ENCODE peak calls at places on chromosomes 6 and 20, in five cellular contexts. N, B, T, E and D are unnamed samples.

GRCh38 chr20:2340136-2340535 is 40.6 kb upstream of the TGM6 start:
- DNase-seq in B (no peak), N (no peak), T (no peak), E (no peak), D (no peak)

GRCh38 chr6:37038297-37039198 is 33.1 kb downstream of the FGD2 start:
- DNase-seq in N (no peak), T (peak), B (no peak), E (no peak), D (no peak)

GRCh38 chr6:109949281-109950065 is 28.6 kb upstream of the GPR6 start:
- DNase-seq in B (no peak), N (no peak), E (no peak), T (no peak), D (no peak)

GRCh38 chr6:160795716-160796115 is 93.7 kb downstream of the PLG start:
- DNase-seq in T (no peak), B (no peak), E (peak), N (no peak), D (peak)

GRCh38 chr6:154482858-154483257 is 27.6 kb downstream of the CNKSR3 start:
- DNase-seq in E (peak), N (no peak), T (no peak), B (no peak), D (no peak)

GRCh38 chr6:85684125-85684808 is 41.6 kb upstream of the SYNCRIP start:
- DNase-seq in B (no peak), E (no peak), T (no peak), N (no peak), D (no peak)

GRCh38 chr6:146543940-146544661 is 468 bp downstream of the RAB32 start:
- DNase-seq in T (peak), B (no peak), E (peak), N (peak), D (no peak)

GRCh38 chr20:44247676-44248419 is 740 bp downstream of the GDAP1L1 start:
- DNase-seq in E (peak), T (no peak), B (peak), N (no peak), D (no peak)

GRCh38 chr20:19176483-19176882 is 36.0 kb upstream of the SLC24A3 start:
- DNase-seq in E (no peak), B (no peak), N (no peak), T (no peak), D (no peak)

GRCh38 chr6:81237226-81237625 is 515.3 kb downstream of the TENT5A start:
- DNase-seq in N (no peak), E (peak), B (no peak), T (no peak), D (no peak)

GRCh38 chr6:64012351-64013060 is 376.9 kb downstream of the PHF3 start:
- DNase-seq in T (no peak), B (no peak), E (no peak), N (no peak), D (peak)

GRCh38 chr20:45704969-45705637 is at the start of gene WFDC10B:
- DNase-seq in B (no peak), N (no peak), E (no peak), T (no peak), D (peak)

GRCh38 chr6:161922631-161923119 is 648.8 kb upstream of the AGPAT4 start:
- DNase-seq in N (peak), T (peak), E (peak), B (peak), D (peak)
- TF ChIP-seq CTCF in N (peak), T (peak), E (no peak), B (peak), D (peak)

DNA sequence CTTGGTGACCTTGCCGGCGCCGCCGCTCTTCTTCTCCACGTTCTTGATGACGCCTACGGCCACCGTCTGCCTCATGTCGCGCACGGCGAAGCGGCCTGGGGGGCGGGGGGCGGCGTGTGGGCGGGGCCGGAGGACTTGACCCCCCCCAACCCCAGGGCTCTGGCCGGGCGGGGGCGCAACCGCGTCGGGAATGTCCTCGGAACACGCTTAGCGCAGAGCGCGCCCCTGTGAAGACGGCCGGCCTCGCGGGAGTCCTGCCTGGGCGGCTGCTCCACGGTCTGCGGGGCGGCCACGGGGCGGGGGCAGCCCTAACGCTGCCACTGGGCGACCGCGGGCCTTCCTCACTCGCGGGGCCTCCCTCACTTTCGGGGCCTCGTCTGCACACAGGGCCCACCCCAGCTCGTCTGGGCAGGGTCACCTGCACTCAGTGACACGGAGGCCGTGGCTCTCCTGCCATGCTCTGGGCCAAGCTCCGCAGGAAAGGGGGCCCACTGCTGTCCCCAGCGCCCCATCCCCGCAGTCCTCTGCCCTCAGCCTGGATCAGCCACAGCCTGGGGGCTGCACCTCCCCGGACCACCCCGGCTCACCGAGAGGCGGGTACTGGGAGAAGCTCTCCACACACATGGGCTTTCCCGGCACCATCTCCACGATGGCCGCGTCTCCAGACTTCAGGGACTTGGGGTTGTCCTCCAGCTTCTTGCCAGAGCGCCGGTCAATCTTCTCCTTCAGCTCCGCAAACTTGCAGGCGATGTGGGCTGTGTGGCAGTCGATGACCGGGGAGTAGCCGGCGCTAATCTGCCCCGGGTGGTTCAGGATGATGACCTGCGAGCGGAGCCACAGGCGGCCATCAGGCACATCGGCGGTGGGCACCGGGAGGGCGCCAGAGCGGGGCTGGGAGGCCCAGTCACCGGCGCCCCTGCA is 10.3 kb downstream of the EEF1A2 start:
- DNase-seq in B (no peak), E (no peak), N (no peak), T (peak), D (no peak)
- H3K4me3 ChIP-seq in B (no peak), E (no peak), N (no peak), T (no peak), D (no peak)

DNA sequence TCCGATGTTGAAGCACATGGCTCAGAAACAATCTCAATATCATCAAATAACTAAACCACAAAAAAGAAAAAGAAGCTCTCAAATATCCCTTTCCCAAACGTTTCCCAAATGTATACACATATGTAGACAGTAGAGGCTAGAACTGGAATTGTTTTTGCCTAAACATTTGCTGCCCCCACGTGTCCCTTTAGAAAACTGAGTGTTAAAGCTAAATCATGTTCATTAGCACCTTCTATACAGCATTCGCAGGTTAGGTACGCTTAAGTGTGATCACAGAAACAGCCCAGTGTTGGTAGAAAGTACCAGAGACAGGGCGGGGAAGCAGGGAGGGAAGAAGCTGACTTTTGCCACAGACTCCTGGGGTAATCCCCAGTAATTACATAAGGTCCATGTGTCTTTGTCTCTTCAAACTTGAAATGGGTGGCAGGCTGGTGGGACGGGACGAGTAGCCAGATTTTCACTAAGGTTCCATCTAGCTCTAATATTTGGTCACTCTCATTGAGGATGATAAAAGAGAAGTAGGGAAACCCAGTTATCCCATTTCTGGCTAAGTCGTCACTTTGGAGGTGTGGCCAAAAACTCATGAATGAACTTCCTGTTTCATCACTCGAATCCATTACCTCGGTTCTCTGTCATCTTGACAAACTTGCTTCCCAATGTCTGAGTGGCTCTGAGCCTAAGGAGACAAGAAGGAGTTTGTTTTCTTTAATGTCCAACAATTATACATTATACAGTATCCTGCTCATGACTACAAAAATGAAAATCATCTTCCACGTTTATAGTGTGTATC is 15.0 kb upstream of the TFAP2A start:
- DNase-seq in T (no peak), N (no peak), B (peak), E (peak), D (no peak)
- TF ChIP-seq CTCF in T (peak), N (peak), B (peak), E (peak), D (peak)

DNA sequence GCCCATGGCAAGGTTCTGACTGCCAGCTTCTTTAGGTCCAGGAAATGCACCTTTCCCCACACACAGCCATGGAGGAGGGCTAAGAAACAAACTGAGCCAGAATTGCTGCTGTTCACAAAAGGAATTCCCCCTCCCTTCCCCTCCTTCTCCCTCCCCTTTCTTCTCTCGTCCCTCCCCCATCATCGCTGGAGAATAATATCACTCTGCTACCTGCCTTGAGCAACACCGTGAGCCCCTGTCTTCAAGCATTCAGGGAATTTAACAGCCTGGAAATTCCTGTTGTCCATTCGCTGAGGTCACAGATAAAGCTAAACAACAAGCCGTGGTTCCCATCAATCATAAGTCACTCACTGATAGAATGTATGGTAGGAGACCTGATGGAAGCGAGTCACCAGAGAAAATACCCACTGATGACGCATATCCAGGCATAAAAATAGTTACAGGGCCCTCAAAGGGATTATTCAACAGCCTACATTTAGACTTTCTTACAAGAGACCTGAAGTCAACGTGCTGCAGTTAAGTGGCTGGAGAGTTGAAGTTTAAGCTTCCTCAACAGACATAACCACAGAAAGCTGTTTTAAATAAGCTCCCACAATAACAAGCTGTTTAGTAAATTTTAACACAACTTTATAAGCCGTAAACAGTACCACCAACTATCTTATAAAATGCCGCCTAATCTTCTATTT is 59.7 kb downstream of the HIVEP2 start:
- DNase-seq in N (peak), B (peak), E (peak), T (no peak), D (no peak)
- H3K4me3 ChIP-seq in N (peak), B (peak), E (peak), T (peak), D (no peak)

GRCh38 chr6:31897612-31898199 is at the start of gene EHMT2:
- DNase-seq in T (peak), B (peak), E (peak), N (peak), D (no peak)
- TF ChIP-seq CTCF in T (peak), B (no peak), E (no peak), N (peak), D (peak)

GRCh38 chr6:331622-332521 is 39.6 kb downstream of the DUSP22 start:
- DNase-seq in N (no peak), B (no peak), T (peak), E (no peak), D (no peak)
- H3K4me3 ChIP-seq in N (no peak), B (no peak), T (no peak), E (no peak), D (no peak)

DNA sequence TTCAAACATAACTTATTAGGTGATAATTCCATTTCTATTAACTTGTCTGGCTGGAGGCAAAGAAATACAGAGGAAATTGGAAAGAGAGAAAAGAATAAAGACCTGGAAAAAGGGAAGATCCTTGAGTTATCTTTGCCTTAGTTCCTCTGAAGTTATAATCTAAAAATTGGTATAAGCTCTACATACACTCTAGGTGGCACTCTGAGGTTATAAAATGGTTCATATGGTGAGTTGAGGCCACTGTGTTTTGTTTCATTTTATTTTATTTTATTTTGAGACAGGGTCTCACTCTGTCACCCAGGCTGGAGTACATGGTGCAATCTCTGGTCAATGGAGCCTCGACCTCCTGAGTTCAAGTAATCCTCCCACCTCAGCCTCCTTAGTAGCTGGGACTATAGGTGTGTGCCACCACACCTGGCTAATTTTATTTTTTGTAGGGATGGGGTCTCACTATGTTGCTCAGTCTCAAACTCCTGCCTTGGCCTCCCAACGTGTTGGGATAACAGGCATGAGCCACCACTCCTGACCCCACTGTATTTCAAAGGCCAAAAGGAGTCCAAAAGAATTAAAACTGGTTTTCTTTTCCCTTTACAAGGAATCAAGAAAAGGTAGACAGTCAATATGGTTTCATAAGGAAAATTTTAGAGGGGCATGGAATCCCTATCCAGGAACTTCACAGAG is 19.4 kb downstream of the GPX6 start:
- DNase-seq in T (no peak), E (peak), B (no peak), N (no peak), D (no peak)
- TF ChIP-seq CTCF in T (no peak), E (no peak), B (peak), N (no peak), D (peak)

GRCh38 chr6:111794716-111795452 is 78.4 kb downstream of the FYN start:
- DNase-seq in B (no peak), E (no peak), N (no peak), T (no peak), D (no peak)

GRCh38 chr6:111795558-111795957 is 77.7 kb downstream of the FYN start:
- DNase-seq in E (no peak), T (no peak), N (no peak), B (no peak), D (no peak)

GRCh38 chr6:111793711-111794111 is 79.5 kb downstream of the FYN start:
- DNase-seq in E (no peak), B (no peak), N (no peak), T (no peak), D (no peak)

GRCh38 chr6:111792914-111793700 is 80.1 kb downstream of the FYN start:
- DNase-seq in B (no peak), N (no peak), E (no peak), T (no peak), D (no peak)

DNA sequence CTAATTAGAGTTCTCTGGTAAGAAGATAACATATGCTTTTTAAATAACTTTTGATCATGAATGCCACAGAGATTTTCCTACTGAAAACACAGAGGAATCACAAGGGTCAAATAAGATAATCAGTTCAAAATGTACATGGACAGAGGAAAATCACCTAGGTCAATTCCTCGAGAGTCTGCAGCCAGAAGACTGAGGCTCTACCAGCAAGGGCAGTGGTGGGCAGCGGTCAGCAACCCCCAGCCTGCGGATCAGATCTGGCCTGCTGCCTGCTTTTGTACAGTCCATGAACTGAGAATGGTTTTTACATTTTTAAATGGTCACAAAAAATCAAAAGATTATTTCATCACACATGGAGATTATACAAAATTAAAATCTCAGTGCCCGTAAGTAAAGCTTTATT is 79.0 kb downstream of the FYN start:
- DNase-seq in T (no peak), B (no peak), E (no peak), N (no peak), D (no peak)
- H3K4me3 ChIP-seq in T (no peak), B (no peak), E (no peak), N (no peak), D (no peak)